ENCODE peak calls at places on chromosome 19, in six cellular contexts. One of them, this sample, is unnamed.
A peak's percentile ranks its signal among the peaks of the same experiment; 100 is the strongest.

GRCh38 chr19:31421856-31422255 is 72.6 kb upstream of the TSHZ3 start:
- DNase-seq in pancreas: no peak
- DNase-seq in lung microvascular endothelial cell: no peak
- DNase-seq in Kasumi-1: no peak
- DNase-seq in cardiac fibroblast: no peak
- DNase-seq in activated T-cell treated with anti-CD3 and anti-CD28 coated beads for 1 hour: no peak
- DNase-seq in this sample: no peak

GRCh38 chr19:415292-415691 is 6.3 kb upstream of the C2CD4C start:
- DNase-seq in pancreas: no peak
- DNase-seq in lung microvascular endothelial cell: no peak
- DNase-seq in Kasumi-1: no peak
- DNase-seq in cardiac fibroblast: no peak
- DNase-seq in activated T-cell treated with anti-CD3 and anti-CD28 coated beads for 1 hour: no peak
- DNase-seq in this sample: no peak

GRCh38 chr19:19372656-19373416 is 32.6 kb upstream of the GATAD2A start:
- DNase-seq in pancreas: no peak
- DNase-seq in lung microvascular endothelial cell: peak; percentile 88
- DNase-seq in Kasumi-1: peak; percentile 89
- DNase-seq in cardiac fibroblast: peak; percentile 60
- DNase-seq in activated T-cell treated with anti-CD3 and anti-CD28 coated beads for 1 hour: no peak
- DNase-seq in this sample: no peak

GRCh38 chr19:18053571-18054219 is 33.0 kb downstream of the IL12RB1 start:
- DNase-seq in pancreas: no peak
- DNase-seq in lung microvascular endothelial cell: peak; percentile 63
- DNase-seq in Kasumi-1: no peak
- DNase-seq in cardiac fibroblast: peak; percentile 27
- DNase-seq in activated T-cell treated with anti-CD3 and anti-CD28 coated beads for 1 hour: no peak
- DNase-seq in this sample: no peak

GRCh38 chr19:5059191-5059579 is 90.3 kb downstream of the KDM4B start:
- DNase-seq in pancreas: no peak
- DNase-seq in lung microvascular endothelial cell: no peak
- DNase-seq in Kasumi-1: no peak
- DNase-seq in cardiac fibroblast: no peak
- DNase-seq in activated T-cell treated with anti-CD3 and anti-CD28 coated beads for 1 hour: no peak
- DNase-seq in this sample: no peak

GRCh38 chr19:42201489-42202289 is 15.8 kb downstream of the DEDD2 start:
- DNase-seq in pancreas: no peak
- DNase-seq in lung microvascular endothelial cell: no peak
- DNase-seq in Kasumi-1: peak; percentile 86
- DNase-seq in cardiac fibroblast: no peak
- DNase-seq in activated T-cell treated with anti-CD3 and anti-CD28 coated beads for 1 hour: no peak
- DNase-seq in this sample: no peak

GRCh38 chr19:28296506-28296905 is 916.4 kb downstream of the UQCRFS1 start:
- DNase-seq in pancreas: no peak
- DNase-seq in lung microvascular endothelial cell: no peak
- DNase-seq in Kasumi-1: no peak
- DNase-seq in cardiac fibroblast: peak; percentile 55
- DNase-seq in activated T-cell treated with anti-CD3 and anti-CD28 coated beads for 1 hour: no peak
- DNase-seq in this sample: no peak

GRCh38 chr19:7242601-7243258 is 51.5 kb downstream of the INSR start:
- DNase-seq in pancreas: no peak
- DNase-seq in lung microvascular endothelial cell: no peak
- DNase-seq in Kasumi-1: peak; percentile 5
- DNase-seq in cardiac fibroblast: peak; percentile 71
- DNase-seq in activated T-cell treated with anti-CD3 and anti-CD28 coated beads for 1 hour: no peak
- DNase-seq in this sample: peak; percentile 17

GRCh38 chr19:33391631-33392249 is 18.2 kb downstream of the CEBPG start:
- DNase-seq in pancreas: no peak
- DNase-seq in lung microvascular endothelial cell: no peak
- DNase-seq in Kasumi-1: no peak
- DNase-seq in cardiac fibroblast: no peak
- DNase-seq in activated T-cell treated with anti-CD3 and anti-CD28 coated beads for 1 hour: no peak
- DNase-seq in this sample: no peak

GRCh38 chr19:8615813-8616596 is 5.5 kb upstream of the ADAMTS10 start:
- DNase-seq in pancreas: peak; percentile 59
- DNase-seq in lung microvascular endothelial cell: peak; percentile 75
- DNase-seq in Kasumi-1: peak; percentile 78
- DNase-seq in cardiac fibroblast: peak; percentile 65
- DNase-seq in activated T-cell treated with anti-CD3 and anti-CD28 coated beads for 1 hour: peak; percentile 43
- DNase-seq in this sample: no peak

GRCh38 chr19:2394054-2394668 is 33.2 kb downstream of the TIMM13 start:
- DNase-seq in pancreas: no peak
- DNase-seq in lung microvascular endothelial cell: no peak
- DNase-seq in Kasumi-1: peak; percentile 88
- DNase-seq in cardiac fibroblast: no peak
- DNase-seq in activated T-cell treated with anti-CD3 and anti-CD28 coated beads for 1 hour: no peak
- DNase-seq in this sample: no peak

GRCh38 chr19:45976180-45976579 is 2.5 kb upstream of the NOVA2 start:
- DNase-seq in pancreas: no peak
- DNase-seq in lung microvascular endothelial cell: no peak
- DNase-seq in Kasumi-1: no peak
- DNase-seq in cardiac fibroblast: peak; percentile 33
- DNase-seq in activated T-cell treated with anti-CD3 and anti-CD28 coated beads for 1 hour: no peak
- DNase-seq in this sample: peak; percentile 66

GRCh38 chr19:3304871-3305423 is 61.4 kb upstream of the NFIC start:
- DNase-seq in pancreas: peak; percentile 80
- DNase-seq in lung microvascular endothelial cell: peak; percentile 73
- DNase-seq in Kasumi-1: peak; percentile 69
- DNase-seq in cardiac fibroblast: peak; percentile 76
- DNase-seq in activated T-cell treated with anti-CD3 and anti-CD28 coated beads for 1 hour: peak; percentile 78
- DNase-seq in this sample: peak; percentile 30

This sample was measured in amygdala.